ENCODE peak calls at places on chromosomes 7 and 10, in ten cellular contexts. K is T-helper 2 cell; D is T-helper 1 cell; Q is Calu3; T is GM19239; H is activated naive CD4-positive, alpha-beta T cell treated with anti-CD3 and anti-CD28 coated beads for 36 hours; U is HL-60; I is colonic mucosa; F is PC-9; Z is hippocampal formation. G is an unnamed sample.

GRCh38 chr10:11446133-11446532 is 165.3 kb downstream of the USP6NL start:
- DNase-seq in Q (no peak), D (no peak), K (no peak), T (no peak), H (no peak), U (no peak), Z (no peak), F (no peak), I (no peak), G (no peak)

GRCh38 chr10:126504051-126504760 is 115.9 kb upstream of the ADAM12 start:
- DNase-seq in F (peak), U (peak), D (no peak), H (no peak), I (peak), Z (peak), T (peak), Q (peak), K (no peak), G (peak)

GRCh38 chr10:36666451-36666850 is 458.9 kb upstream of the ANKRD30A start:
- DNase-seq in D (no peak), K (no peak), H (no peak), Z (no peak), Q (no peak), F (no peak), U (no peak), T (no peak), I (no peak), G (no peak)

GRCh38 chr7:135320277-135320676 is 86.6 kb downstream of the STRA8 start:
- DNase-seq in F (no peak), H (no peak), T (no peak), Q (peak), Z (peak), I (peak), D (no peak), K (no peak), U (no peak), G (peak)

GRCh38 chr7:92685146-92686042 is 95.2 kb upstream of the FAM133B start:
- DNase-seq in K (peak), H (peak), D (peak), F (no peak), T (no peak), U (no peak), Q (no peak), Z (no peak), I (no peak), G (peak)

GRCh38 chr7:26653430-26653911 is 210.9 kb downstream of the SKAP2 start:
- DNase-seq in D (no peak), I (peak), Z (no peak), K (no peak), U (no peak), Q (peak), F (peak), H (no peak), T (no peak), G (peak)

GRCh38 chr7:133742709-133743538 is 384.2 kb upstream of the LRGUK start:
- DNase-seq in D (no peak), F (no peak), I (no peak), H (peak), Z (no peak), T (no peak), Q (peak), K (no peak), U (peak), G (no peak)

GRCh38 chr7:158704524-158705233 is at the start of gene NCAPG2:
- DNase-seq in I (peak), T (peak), H (peak), Q (peak), D (peak), F (peak), K (peak), Z (peak), U (peak), G (peak)

GRCh38 chr10:37643187-37643586 is 214.2 kb downstream of the ZNF248 start:
- DNase-seq in D (no peak), I (no peak), Z (no peak), Q (no peak), U (no peak), H (no peak), K (no peak), T (no peak), F (no peak), G (no peak)

GRCh38 chr7:5634107-5634950 is 147.1 kb downstream of the RNF216 start:
- DNase-seq in U (peak), Z (peak), K (no peak), H (no peak), D (no peak), Q (no peak), F (no peak), I (peak), T (no peak), G (no peak)

GRCh38 chr7:23220690-23221305 is 25.8 kb upstream of the GPNMB start:
- DNase-seq in D (no peak), Q (no peak), U (no peak), Z (no peak), F (no peak), T (no peak), I (no peak), K (no peak), H (no peak), G (no peak)

GRCh38 chr10:1726861-1727260 is 10.5 kb downstream of the ADARB2 start:
- DNase-seq in D (no peak), I (no peak), Z (no peak), T (no peak), K (no peak), H (no peak), U (no peak), Q (no peak), F (no peak), G (no peak)

GRCh38 chr10:118615888-118616287 is 20.4 kb upstream of the PRLHR start:
- DNase-seq in Z (no peak), Q (no peak), T (no peak), K (no peak), H (no peak), I (no peak), D (no peak), F (no peak), U (no peak), G (no peak)

GRCh38 chr10:103733002-103733419 is 122.4 kb downstream of the SH3PXD2A start:
- DNase-seq in T (no peak), U (no peak), F (no peak), D (no peak), K (no peak), Q (no peak), Z (no peak), H (no peak), I (no peak), G (no peak)

GRCh38 chr10:43880160-43880559 is 231.5 kb upstream of the ZNF32 start:
- DNase-seq in D (no peak), Z (no peak), T (no peak), Q (no peak), U (no peak), K (no peak), F (no peak), H (no peak), I (no peak), G (no peak)

GRCh38 chr10:49151481-49151880 is 17.7 kb upstream of the FAM170B start:
- DNase-seq in Z (no peak), F (no peak), D (no peak), I (no peak), H (no peak), U (no peak), T (no peak), Q (no peak), K (no peak), G (no peak)

GRCh38 chr7:71976670-71977069 is 435.5 kb downstream of the CALN1 start:
- DNase-seq in U (no peak), F (no peak), I (no peak), Q (no peak), D (no peak), T (no peak), K (no peak), H (peak), Z (no peak), G (no peak)

GRCh38 chr7:97418312-97418711 is 300.8 kb downstream of the SDHAF3 start:
- DNase-seq in Q (no peak), D (peak), I (no peak), U (no peak), K (no peak), H (peak), Z (no peak), T (no peak), F (no peak), G (no peak)

GRCh38 chr7:20408467-20408826 is 77.7 kb downstream of the ITGB8 start:
- DNase-seq in K (no peak), Q (no peak), D (no peak), H (no peak), I (no peak), T (no peak), F (peak), U (peak), Z (no peak), G (no peak)

GRCh38 chr7:30430777-30431176 is 47.8 kb downstream of the NOD1 start:
- DNase-seq in T (no peak), F (no peak), U (peak), Z (no peak), I (no peak), H (no peak), K (no peak), D (no peak), Q (no peak), G (no peak)

GRCh38 chr10:51007781-51008180 is 66.5 kb upstream of the PRKG1 start:
- DNase-seq in H (no peak), T (no peak), U (no peak), I (no peak), K (no peak), F (no peak), D (no peak), Z (no peak), Q (no peak), G (no peak)

GRCh38 chr7:27166475-27167169 is 1.3 kb upstream of the HOXA9 start:
- DNase-seq in D (no peak), I (no peak), F (no peak), T (no peak), K (no peak), Z (no peak), Q (no peak), H (no peak), U (no peak), G (no peak)

GRCh38 chr7:458511-459245 is 61.0 kb downstream of the PDGFA start:
- DNase-seq in H (no peak), I (no peak), F (no peak), Q (no peak), D (no peak), T (no peak), Z (no peak), U (no peak), K (no peak), G (no peak)

GRCh38 chr10:112429654-112430230 is 17.0 kb downstream of the ZDHHC6 start:
- DNase-seq in H (no peak), F (no peak), T (no peak), I (no peak), Z (no peak), K (no peak), U (no peak), Q (no peak), D (no peak), G (peak)

GRCh38 chr7:82194011-82194410 is 249.6 kb downstream of the CACNA2D1 start:
- DNase-seq in T (no peak), I (no peak), H (no peak), Z (peak), F (no peak), U (no peak), K (no peak), D (no peak), Q (no peak), G (no peak)

GRCh38 chr10:77120012-77120411 is 517.6 kb downstream of the KCNMA1 start:
- DNase-seq in T (no peak), D (no peak), F (no peak), K (no peak), U (no peak), Z (no peak), H (no peak), I (no peak), Q (no peak), G (no peak)

GRCh38 chr10:120507175-120507574 is 50.1 kb downstream of the PLPP4 start:
- DNase-seq in T (no peak), U (no peak), I (no peak), Z (no peak), K (no peak), F (no peak), Q (no peak), H (no peak), D (no peak), G (no peak)

GRCh38 chr7:81484266-81484665 is 285.6 kb downstream of the HGF start:
- DNase-seq in K (no peak), T (no peak), I (no peak), Q (no peak), U (peak), H (no peak), D (no peak), F (no peak), Z (peak), G (no peak)

GRCh38 chr10:10589540-10589939 is 428.1 kb upstream of the CELF2 start:
- DNase-seq in I (no peak), Z (no peak), D (no peak), H (peak), K (no peak), F (no peak), Q (peak), U (no peak), T (no peak), G (no peak)

GRCh38 chr10:104331208-104331838 is 6.9 kb downstream of the ITPRIP start:
- DNase-seq in D (no peak), I (no peak), U (no peak), K (no peak), Z (no peak), H (no peak), Q (no peak), T (no peak), F (peak), G (peak)